ENCODE peak calls at places on chromosomes 3 and 15, in ten cellular contexts. One of them, this sample, is unnamed.
A peak's percentile ranks its signal among the peaks of the same experiment; 100 is the strongest.

GRCh38 chr3:32105291-32106131 is 909 bp upstream of the GPD1L start:
- DNase-seq in endodermal cell: no peak
- DNase-seq in A673: no peak
- DNase-seq in ovary: no peak
- DNase-seq in WERI-Rb-1: no peak
- DNase-seq in esophagus muscularis mucosa: no peak
- DNase-seq in esophagus squamous epithelium: no peak
- DNase-seq in HepG2: no peak
- DNase-seq in right lobe of liver: no peak
- DNase-seq in PC-3: peak; percentile 91
- DNase-seq in this sample: no peak

GRCh38 chr3:191889781-191890180 is 428.8 kb downstream of the PYDC2 start:
- DNase-seq in WERI-Rb-1: no peak
- DNase-seq in A673: no peak
- DNase-seq in ovary: no peak
- DNase-seq in endodermal cell: no peak
- DNase-seq in esophagus squamous epithelium: no peak
- DNase-seq in esophagus muscularis mucosa: no peak
- DNase-seq in HepG2: no peak
- DNase-seq in right lobe of liver: no peak
- DNase-seq in PC-3: peak; percentile 7
- DNase-seq in this sample: no peak

GRCh38 chr3:45783667-45784066 is 12.7 kb downstream of the SLC6A20 start:
- DNase-seq in esophagus muscularis mucosa: no peak
- DNase-seq in right lobe of liver: peak; percentile 12
- DNase-seq in HepG2: no peak
- DNase-seq in A673: no peak
- DNase-seq in endodermal cell: peak; percentile 43
- DNase-seq in esophagus squamous epithelium: no peak
- DNase-seq in PC-3: no peak
- DNase-seq in WERI-Rb-1: no peak
- DNase-seq in ovary: no peak
- DNase-seq in this sample: no peak

GRCh38 chr3:187946031-187946691 is 200.9 kb upstream of the BCL6 start:
- DNase-seq in endodermal cell: no peak
- DNase-seq in esophagus muscularis mucosa: no peak
- DNase-seq in esophagus squamous epithelium: no peak
- DNase-seq in HepG2: peak; percentile 35
- DNase-seq in PC-3: no peak
- DNase-seq in A673: no peak
- DNase-seq in right lobe of liver: no peak
- DNase-seq in WERI-Rb-1: no peak
- DNase-seq in ovary: no peak
- DNase-seq in this sample: peak; percentile 52

GRCh38 chr3:172546105-172546504 is 22.9 kb upstream of the TNFSF10 start:
- DNase-seq in esophagus muscularis mucosa: no peak
- DNase-seq in endodermal cell: no peak
- DNase-seq in PC-3: peak; percentile 87
- DNase-seq in A673: no peak
- DNase-seq in WERI-Rb-1: no peak
- DNase-seq in esophagus squamous epithelium: no peak
- DNase-seq in HepG2: no peak
- DNase-seq in right lobe of liver: no peak
- DNase-seq in ovary: no peak
- DNase-seq in this sample: no peak

GRCh38 chr3:150078983-150079739 is 108.5 kb upstream of the PFN2 start:
- DNase-seq in HepG2: no peak
- DNase-seq in A673: peak; percentile 46
- DNase-seq in esophagus squamous epithelium: no peak
- DNase-seq in PC-3: peak; percentile 91
- DNase-seq in WERI-Rb-1: no peak
- DNase-seq in endodermal cell: no peak
- DNase-seq in esophagus muscularis mucosa: peak; percentile 88
- DNase-seq in right lobe of liver: no peak
- DNase-seq in ovary: no peak
- DNase-seq in this sample: peak; percentile 62

GRCh38 chr3:11445883-11446282 is 173.7 kb downstream of the ATG7 start:
- DNase-seq in esophagus squamous epithelium: no peak
- DNase-seq in A673: no peak
- DNase-seq in HepG2: no peak
- DNase-seq in ovary: no peak
- DNase-seq in PC-3: no peak
- DNase-seq in endodermal cell: no peak
- DNase-seq in right lobe of liver: peak; percentile 65
- DNase-seq in WERI-Rb-1: no peak
- DNase-seq in esophagus muscularis mucosa: no peak
- DNase-seq in this sample: no peak

GRCh38 chr3:193621127-193621526 is 28.1 kb downstream of the OPA1 start:
- DNase-seq in PC-3: no peak
- DNase-seq in A673: no peak
- DNase-seq in esophagus squamous epithelium: no peak
- DNase-seq in esophagus muscularis mucosa: no peak
- DNase-seq in right lobe of liver: no peak
- DNase-seq in WERI-Rb-1: no peak
- DNase-seq in HepG2: no peak
- DNase-seq in endodermal cell: no peak
- DNase-seq in ovary: no peak
- DNase-seq in this sample: no peak

GRCh38 chr3:129117134-129117533 is 4.5 kb downstream of the RAB43 start:
- DNase-seq in esophagus muscularis mucosa: no peak
- DNase-seq in esophagus squamous epithelium: no peak
- DNase-seq in HepG2: no peak
- DNase-seq in ovary: no peak
- DNase-seq in PC-3: no peak
- DNase-seq in endodermal cell: no peak
- DNase-seq in right lobe of liver: no peak
- DNase-seq in WERI-Rb-1: no peak
- DNase-seq in A673: no peak
- DNase-seq in this sample: no peak

GRCh38 chr15:68542771-68543544 is 35.8 kb upstream of the CORO2B start:
- DNase-seq in WERI-Rb-1: no peak
- DNase-seq in right lobe of liver: no peak
- DNase-seq in A673: no peak
- DNase-seq in HepG2: peak; percentile 32
- DNase-seq in esophagus muscularis mucosa: no peak
- DNase-seq in PC-3: peak; percentile 55
- DNase-seq in endodermal cell: peak; percentile 64
- DNase-seq in esophagus squamous epithelium: no peak
- DNase-seq in ovary: peak; percentile 54
- DNase-seq in this sample: peak; percentile 80

GRCh38 chr15:59290311-59291213 is 82.1 kb downstream of the MYO1E start:
- DNase-seq in right lobe of liver: no peak
- DNase-seq in HepG2: no peak
- DNase-seq in WERI-Rb-1: no peak
- DNase-seq in PC-3: no peak
- DNase-seq in A673: no peak
- DNase-seq in esophagus squamous epithelium: no peak
- DNase-seq in endodermal cell: no peak
- DNase-seq in esophagus muscularis mucosa: no peak
- DNase-seq in ovary: no peak
- DNase-seq in this sample: no peak

GRCh38 chr3:177351195-177351594 is 153.9 kb upstream of the TBL1XR1 start:
- DNase-seq in HepG2: no peak
- DNase-seq in esophagus squamous epithelium: no peak
- DNase-seq in A673: no peak
- DNase-seq in esophagus muscularis mucosa: no peak
- DNase-seq in WERI-Rb-1: no peak
- DNase-seq in ovary: no peak
- DNase-seq in right lobe of liver: no peak
- DNase-seq in PC-3: no peak
- DNase-seq in endodermal cell: no peak
- DNase-seq in this sample: no peak
- H3K27ac ChIP-seq in HepG2: no peak overlapping the region
- H3K27ac ChIP-seq in esophagus squamous epithelium: no peak overlapping the region
- H3K27ac ChIP-seq in A673: peak overlapping the region; percentile 70
- H3K27ac ChIP-seq in esophagus muscularis mucosa: peak overlapping the region; percentile 52
- H3K27ac ChIP-seq in WERI-Rb-1: no peak overlapping the region
- H3K27ac ChIP-seq in ovary: no peak overlapping the region
- H3K27ac ChIP-seq in right lobe of liver: no peak overlapping the region
- H3K27ac ChIP-seq in PC-3: no peak overlapping the region
- H3K27ac ChIP-seq in endodermal cell: no peak overlapping the region
- H3K27ac ChIP-seq in this sample: no peak overlapping the region

DNA sequence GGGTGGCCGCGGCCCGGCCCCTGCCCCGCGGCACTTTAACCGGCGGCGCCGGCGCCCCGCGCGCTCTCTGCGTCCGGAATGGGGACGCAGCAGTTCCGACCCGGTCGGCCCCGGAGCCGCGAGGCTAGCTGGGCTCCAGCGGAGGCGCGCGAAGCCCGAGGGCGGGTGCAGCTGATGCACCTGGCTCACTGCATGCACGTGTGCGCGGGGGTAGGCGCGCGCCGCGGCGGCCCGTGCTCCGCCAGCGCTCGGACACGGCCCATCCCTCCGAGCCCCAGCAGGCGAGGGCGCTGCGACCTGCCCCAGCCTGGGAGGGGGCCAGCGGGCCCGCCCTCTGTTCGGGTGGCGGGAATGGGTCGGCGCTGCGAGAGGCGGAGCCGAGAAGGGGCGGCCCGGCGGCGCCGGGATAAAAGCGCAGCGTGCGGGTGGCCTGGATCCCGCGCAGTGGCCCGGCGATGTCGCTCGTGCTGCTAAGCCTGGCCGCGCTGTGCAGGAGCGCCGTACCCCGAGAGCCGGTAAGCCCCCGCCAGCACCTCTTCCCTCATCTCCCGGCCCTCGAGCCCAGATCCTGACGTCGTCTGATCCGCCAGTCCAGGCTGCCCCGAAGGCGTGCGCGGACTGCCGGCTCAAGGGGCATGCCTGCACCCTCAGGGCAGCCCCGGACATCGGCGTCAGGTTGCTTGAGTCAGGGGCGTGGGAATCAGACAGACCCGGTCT is at the start of the genes CHDH and IL17RB:
- DNase-seq in A673: no peak
- DNase-seq in endodermal cell: peak; percentile 90
- DNase-seq in ovary: peak; percentile 78
- DNase-seq in esophagus squamous epithelium: no peak
- DNase-seq in HepG2: peak; percentile 77
- DNase-seq in right lobe of liver: peak; percentile 95
- DNase-seq in esophagus muscularis mucosa: no peak
- DNase-seq in PC-3: peak; percentile 65
- DNase-seq in WERI-Rb-1: peak; percentile 63
- DNase-seq in this sample: no peak
- TF ChIP-seq CTCF in A673: no peak
- TF ChIP-seq CTCF in endodermal cell: no peak
- TF ChIP-seq CTCF in ovary: no peak
- TF ChIP-seq CTCF in esophagus squamous epithelium: no peak
- TF ChIP-seq CTCF in HepG2: peak; percentile 63
- TF ChIP-seq CTCF in right lobe of liver: no peak
- TF ChIP-seq CTCF in esophagus muscularis mucosa: no peak
- TF ChIP-seq CTCF in PC-3: no peak
- TF ChIP-seq CTCF in WERI-Rb-1: peak; percentile 16
- TF ChIP-seq CTCF in this sample: no peak

GRCh38 chr15:91426412-91426811 is 326.4 kb downstream of the SV2B start:
- DNase-seq in endodermal cell: no peak
- DNase-seq in esophagus muscularis mucosa: no peak
- DNase-seq in WERI-Rb-1: no peak
- DNase-seq in HepG2: no peak
- DNase-seq in A673: no peak
- DNase-seq in esophagus squamous epithelium: no peak
- DNase-seq in PC-3: peak; percentile 19
- DNase-seq in ovary: no peak
- DNase-seq in right lobe of liver: no peak
- DNase-seq in this sample: no peak
- H3K4me3 ChIP-seq in endodermal cell: no peak overlapping the region
- H3K4me3 ChIP-seq in esophagus muscularis mucosa: no peak overlapping the region
- H3K4me3 ChIP-seq in WERI-Rb-1: no peak overlapping the region
- H3K4me3 ChIP-seq in HepG2: no peak overlapping the region
- H3K4me3 ChIP-seq in A673: no peak overlapping the region
- H3K4me3 ChIP-seq in esophagus squamous epithelium: no peak overlapping the region
- H3K4me3 ChIP-seq in PC-3: no peak overlapping the region
- H3K4me3 ChIP-seq in ovary: no peak overlapping the region
- H3K4me3 ChIP-seq in right lobe of liver: no peak overlapping the region
- H3K4me3 ChIP-seq in this sample: no peak overlapping the region

DNA sequence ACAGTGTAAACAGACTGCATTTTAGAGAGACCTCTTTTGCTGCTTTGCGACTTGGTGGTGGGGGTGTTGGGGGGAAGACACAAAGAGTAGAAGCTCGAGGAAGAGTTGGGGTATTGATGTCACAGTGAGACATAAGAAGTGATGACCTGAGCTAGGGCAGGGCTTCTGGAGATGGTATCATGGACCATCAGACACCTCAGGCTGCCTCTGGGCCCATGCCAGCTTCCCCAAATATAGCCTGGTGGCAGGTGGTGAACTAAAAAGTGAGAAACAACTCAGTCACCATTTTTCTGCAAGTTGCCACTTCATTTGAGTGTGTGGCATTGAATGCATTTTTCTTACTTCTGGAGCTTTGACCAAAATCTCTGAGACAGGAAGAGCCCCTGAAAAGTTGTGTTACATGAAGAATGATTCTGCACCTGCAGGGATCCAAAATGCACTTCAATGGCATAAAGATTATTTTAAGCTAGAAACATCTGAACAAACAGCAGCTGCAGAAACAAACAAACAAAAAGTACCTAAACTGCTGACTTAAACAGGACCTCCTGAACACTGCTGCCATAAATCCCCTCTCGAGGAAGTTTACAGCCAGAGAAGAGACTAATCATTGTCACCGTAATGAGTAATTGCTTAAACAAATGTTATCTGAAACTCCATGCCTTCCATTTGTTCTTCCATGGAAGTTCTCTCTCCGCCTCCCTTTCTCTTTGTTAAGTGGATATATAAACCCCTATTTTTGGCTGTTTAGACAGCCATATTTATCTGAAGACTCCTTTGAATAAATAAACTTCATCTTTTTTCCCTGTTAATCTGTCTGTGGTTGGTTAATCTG is 15.2 kb upstream of the XIRP1 start:
- DNase-seq in PC-3: peak; percentile 48
- DNase-seq in HepG2: no peak
- DNase-seq in A673: no peak
- DNase-seq in esophagus squamous epithelium: no peak
- DNase-seq in ovary: no peak
- DNase-seq in endodermal cell: no peak
- DNase-seq in right lobe of liver: no peak
- DNase-seq in esophagus muscularis mucosa: peak; percentile 86
- DNase-seq in WERI-Rb-1: no peak
- DNase-seq in this sample: no peak
- H3K27ac ChIP-seq in PC-3: no peak overlapping the region
- H3K27ac ChIP-seq in HepG2: no peak overlapping the region
- H3K27ac ChIP-seq in A673: no peak overlapping the region
- H3K27ac ChIP-seq in esophagus squamous epithelium: no peak overlapping the region
- H3K27ac ChIP-seq in ovary: no peak overlapping the region
- H3K27ac ChIP-seq in endodermal cell: no peak overlapping the region
- H3K27ac ChIP-seq in right lobe of liver: no peak overlapping the region
- H3K27ac ChIP-seq in esophagus muscularis mucosa: no peak overlapping the region
- H3K27ac ChIP-seq in WERI-Rb-1: peak overlapping the region; percentile 45
- H3K27ac ChIP-seq in this sample: no peak overlapping the region

GRCh38 chr15:83209333-83209732 is 1.7 kb upstream of the HDGFL3 start:
- DNase-seq in endodermal cell: peak; percentile 72
- DNase-seq in HepG2: peak; percentile 2
- DNase-seq in esophagus muscularis mucosa: no peak
- DNase-seq in WERI-Rb-1: peak; percentile 33
- DNase-seq in ovary: no peak
- DNase-seq in PC-3: no peak
- DNase-seq in right lobe of liver: no peak
- DNase-seq in A673: peak; percentile 11
- DNase-seq in esophagus squamous epithelium: no peak
- DNase-seq in this sample: no peak
- TF ChIP-seq CTCF in endodermal cell: peak; percentile 58
- TF ChIP-seq CTCF in HepG2: no peak
- TF ChIP-seq CTCF in esophagus muscularis mucosa: no peak
- TF ChIP-seq CTCF in WERI-Rb-1: peak; percentile 16
- TF ChIP-seq CTCF in ovary: no peak
- TF ChIP-seq CTCF in PC-3: no peak
- TF ChIP-seq CTCF in right lobe of liver: no peak
- TF ChIP-seq CTCF in A673: peak; percentile 10
- TF ChIP-seq CTCF in esophagus squamous epithelium: no peak
- TF ChIP-seq CTCF in this sample: no peak